ENCODE peak calls at places on chromosomes 16 and 17, in eight cellular contexts. E is AG04450; V is naive thymus-derived CD4-positive, alpha-beta T cell; H is lung; C is CD4-positive, alpha-beta T cell; W is upper lobe of right lung; P is psoas muscle; L is tibial nerve. F is an unnamed sample.

GRCh38 chr17:71762526-71762925 is 358.3 kb upstream of the SOX9 start:
- DNase-seq in E (no peak), V (no peak), H (no peak), C (no peak), W (no peak), P (no peak), L (no peak), F (no peak)

GRCh38 chr17:7094661-7095064 is 14.6 kb upstream of the CLEC10A start:
- DNase-seq in E (no peak), V (no peak), H (no peak), C (no peak), W (no peak), P (no peak), L (no peak), F (no peak)

GRCh38 chr16:80056334-80056733 is 455.8 kb upstream of the MAF start:
- DNase-seq in E (no peak), V (no peak), H (no peak), C (no peak), W (no peak), P (no peak), L (no peak), F (no peak)

GRCh38 chr17:72422204-72422504 is 301.3 kb downstream of the SOX9 start:
- DNase-seq in E (no peak), V (no peak), H (no peak), C (no peak), W (no peak), P (no peak), L (no peak), F (no peak)

GRCh38 chr16:12188674-12189249 is 212.2 kb downstream of the SNX29 start:
- DNase-seq in E (no peak), V (no peak), H (no peak), C (no peak), W (no peak), P (no peak), L (no peak), F (no peak)

GRCh38 chr17:60127068-60128064 is 22.4 kb upstream of the CA4 start:
- DNase-seq in E (no peak), V (no peak), H (peak; percentile 20), C (no peak), W (no peak), P (no peak), L (no peak), F (no peak)

GRCh38 chr16:84887207-84887606 is 67.4 kb downstream of the CRISPLD2 start:
- DNase-seq in E (no peak), V (no peak), H (no peak), C (no peak), W (no peak), P (no peak), L (no peak), F (no peak)

GRCh38 chr16:11708421-11708820 is 34.2 kb downstream of the TXNDC11 start:
- DNase-seq in E (no peak), V (no peak), H (no peak), C (no peak), W (no peak), P (no peak), L (no peak), F (no peak)

GRCh38 chr16:11236441-11236840 is 19.6 kb downstream of the SOCS1 start:
- DNase-seq in E (no peak), V (no peak), H (no peak), C (no peak), W (no peak), P (no peak), L (no peak), F (no peak)

GRCh38 chr17:40696651-40697072 is 6.9 kb downstream of the KRT24 start:
- DNase-seq in E (no peak), V (no peak), H (no peak), C (no peak), W (no peak), P (no peak), L (no peak), F (no peak)

GRCh38 chr16:73176577-73177013 is 128.7 kb upstream of the ZFHX3 start:
- DNase-seq in E (peak; percentile 70), V (no peak), H (no peak), C (no peak), W (no peak), P (no peak), L (no peak), F (no peak)

GRCh38 chr16:59748531-59748930 is 1014.4 kb upstream of the GOT2 start:
- DNase-seq in E (no peak), V (no peak), H (no peak), C (no peak), W (no peak), P (no peak), L (no peak), F (no peak)

GRCh38 chr17:8221663-8222379 is 11.4 kb upstream of the AURKB start:
- DNase-seq in E (peak; percentile 68), V (peak; percentile 91), H (peak; percentile 88), C (peak; percentile 82), W (peak; percentile 88), P (peak; percentile 83), L (peak; percentile 87), F (peak; percentile 98)

GRCh38 chr17:8577868-8578267 is 52.7 kb downstream of the MYH10 start:
- DNase-seq in E (no peak), V (no peak), H (no peak), C (no peak), W (no peak), P (no peak), L (no peak), F (no peak)

GRCh38 chr16:84922351-84923135 is 88.8 kb downstream of the ZDHHC7 start:
- DNase-seq in E (no peak), V (no peak), H (peak; percentile 49), C (no peak), W (peak; percentile 78), P (peak; percentile 72), L (peak; percentile 69), F (no peak)

GRCh38 chr17:17032131-17032692 is 10.0 kb upstream of the MPRIP start:
- DNase-seq in E (no peak), V (no peak), H (no peak), C (no peak), W (peak; percentile 85), P (peak; percentile 73), L (no peak), F (no peak)

GRCh38 chr17:66541461-66542182 is 239.2 kb downstream of the PRKCA start:
- DNase-seq in E (no peak), V (no peak), H (no peak), C (no peak), W (no peak), P (no peak), L (no peak), F (no peak)

GRCh38 chr17:6446516-6447100 is 2.4 kb downstream of the PIMREG start:
- DNase-seq in E (no peak), V (no peak), H (no peak), C (no peak), W (no peak), P (no peak), L (no peak), F (no peak)

GRCh38 chr17:44159519-44160210 is 10.8 kb upstream of the ASB16 start:
- DNase-seq in E (no peak), V (no peak), H (no peak), C (no peak), W (no peak), P (no peak), L (no peak), F (no peak)

GRCh38 chr16:88628512-88628974 is 9.8 kb upstream of the IL17C start:
- DNase-seq in E (no peak), V (no peak), H (no peak), C (no peak), W (no peak), P (no peak), L (no peak), F (no peak)
- H3K27ac ChIP-seq in E (no peak overlapping the region), V (no peak overlapping the region), H (no peak overlapping the region), C (no peak overlapping the region), W (no peak overlapping the region), P (no peak overlapping the region), L (no peak overlapping the region), F (no peak overlapping the region)

DNA sequence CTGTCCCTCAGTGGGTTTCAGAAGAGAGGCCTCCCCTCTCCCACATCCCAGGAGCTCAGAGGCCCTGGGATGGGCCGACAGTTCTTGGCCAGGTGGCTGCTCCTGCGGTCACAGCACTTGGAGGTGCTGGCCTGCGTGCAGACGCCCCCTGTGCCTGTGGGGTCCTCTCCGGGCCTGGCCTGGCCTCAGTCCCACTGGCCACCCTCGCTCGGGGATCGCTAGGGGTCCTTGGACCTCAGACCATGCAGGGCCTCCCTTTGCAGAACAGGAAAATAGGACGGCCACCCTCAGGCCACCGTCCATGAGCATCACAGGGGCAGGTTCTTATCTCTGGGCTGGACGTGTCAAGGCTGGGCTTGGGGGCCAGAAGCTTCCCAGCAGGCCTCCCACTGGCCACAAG is 30.0 kb downstream of the METRNL start:
- DNase-seq in E (no peak), V (no peak), H (no peak), C (no peak), W (no peak), P (no peak), L (no peak), F (no peak)
- H3K27ac ChIP-seq in E (no peak overlapping the region), V (no peak overlapping the region), H (peak overlapping the region; percentile 89), C (no peak overlapping the region), W (peak overlapping the region; percentile 85), P (no peak overlapping the region), L (peak overlapping the region; percentile 73), F (peak overlapping the region; percentile 64)

DNA sequence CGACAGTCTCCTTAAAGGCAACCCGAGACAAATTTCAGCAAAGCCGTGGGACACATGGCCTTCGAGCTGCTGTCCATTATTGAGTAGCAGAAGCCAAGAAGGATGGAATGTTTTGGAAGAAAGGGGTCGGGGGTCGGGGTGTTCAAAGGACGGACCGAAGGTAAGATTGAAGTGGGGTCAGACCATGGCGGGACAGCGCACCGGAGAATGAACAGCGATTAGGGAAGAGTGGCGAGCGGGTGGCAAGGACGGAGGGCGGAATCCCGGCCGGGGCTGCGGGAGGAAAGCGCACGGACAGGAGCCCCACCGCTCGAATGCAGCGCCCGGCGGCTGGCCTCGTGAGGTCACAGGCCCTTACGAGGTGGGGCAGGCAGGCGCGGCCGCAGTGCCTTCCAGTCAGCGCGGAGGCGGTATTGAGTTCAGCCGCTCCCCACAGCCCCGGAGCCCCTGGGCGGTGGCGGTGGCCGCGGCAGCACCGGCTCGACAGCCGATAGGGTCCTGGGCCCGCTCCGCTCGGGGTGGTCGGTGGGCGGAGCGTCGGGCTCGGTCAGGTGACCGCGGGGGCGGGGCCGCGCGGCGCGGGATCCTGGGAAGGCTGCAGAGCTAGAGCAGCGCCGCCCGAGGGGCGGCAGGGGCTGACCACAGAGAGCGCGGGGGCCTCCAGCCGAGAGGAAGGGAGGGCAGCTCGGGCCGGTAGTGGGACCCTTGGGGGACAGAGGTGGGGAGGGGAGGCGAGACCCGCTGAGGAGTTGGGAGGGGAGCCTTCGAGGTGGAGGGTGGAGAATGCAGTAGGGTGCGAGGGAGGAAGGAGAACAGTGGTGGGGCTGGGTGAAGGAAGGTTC is at the start of gene EFCAB13:
- DNase-seq in E (peak; percentile 18), V (peak; percentile 73), H (peak; percentile 85), C (peak; percentile 68), W (peak; percentile 96), P (peak; percentile 91), L (peak; percentile 85), F (peak; percentile 94)
- H3K27ac ChIP-seq in E (peak within 1 kb of the TSS; percentile 39), V (peak within 1 kb of the TSS; percentile 76), H (peak within 1 kb of the TSS; percentile 94), C (peak within 1 kb of the TSS; percentile 51), W (peak within 1 kb of the TSS; percentile 95), P (peak within 1 kb of the TSS; percentile 64), L (peak within 1 kb of the TSS; percentile 90), F (peak within 1 kb of the TSS; percentile 89)

DNA sequence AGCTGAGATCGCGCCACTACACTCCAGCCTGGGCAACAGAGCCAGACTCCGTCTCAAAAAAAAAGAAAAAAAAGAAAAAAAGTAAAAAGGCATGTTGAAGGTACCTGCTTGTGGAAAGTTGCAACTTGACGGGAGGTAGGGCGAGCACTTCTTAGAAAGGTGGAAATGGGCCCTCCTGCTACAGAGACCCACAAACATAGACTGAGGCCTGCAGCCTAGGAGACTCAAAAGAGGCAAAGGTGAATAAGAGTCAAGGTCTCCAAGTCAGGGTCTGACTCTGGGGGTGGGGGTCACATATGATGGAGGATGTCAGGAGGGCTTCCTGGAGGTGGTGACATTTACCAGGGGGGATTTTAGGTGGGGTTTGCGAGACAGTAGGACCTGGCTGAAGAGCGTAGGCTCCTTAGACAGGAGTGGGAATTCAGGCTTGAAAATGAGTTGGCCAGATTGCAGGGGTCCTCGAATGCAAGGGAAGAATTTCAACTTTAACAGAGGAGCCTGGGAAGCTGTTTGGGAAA is 303.0 kb downstream of the SEC14L1 start:
- DNase-seq in E (no peak), V (no peak), H (no peak), C (no peak), W (no peak), P (no peak), L (no peak), F (no peak)
- H3K27ac ChIP-seq in E (peak overlapping the region; percentile 92), V (peak overlapping the region; percentile 92), H (peak overlapping the region; percentile 65), C (peak overlapping the region; percentile 98), W (peak overlapping the region; percentile 70), P (no peak overlapping the region), L (peak overlapping the region; percentile 83), F (peak overlapping the region; percentile 84)

F was measured in esophagus muscularis mucosa.